ENCODE peak calls at places on chromosome 10, in six cellular contexts. J is breast epithelium, O is mesothelial cell of epicardium, I is progenitor cell of endocrine pancreas, B is HCT116, Y is brain microvascular endothelial cell. F is an unnamed sample.

GRCh38 chr10:43737003-43737402 is 88.3 kb upstream of the ZNF32 start:
- DNase-seq in J (no peak), O (no peak), I (no peak), B (no peak), Y (no peak), F (no peak)

GRCh38 chr10:122347162-122347561 is 27.3 kb upstream of the PLEKHA1 start:
- DNase-seq in J (no peak), O (no peak), I (no peak), B (no peak), Y (no peak), F (no peak)

GRCh38 chr10:97428572-97428981 is 2.6 kb downstream of the PGAM1 start:
- DNase-seq in J (no peak), O (no peak), I (no peak), B (no peak), Y (peak; percentile 12), F (no peak)

GRCh38 chr10:130960531-130960930 is 351.0 kb downstream of the TCERG1L start:
- DNase-seq in J (no peak), O (no peak), I (no peak), B (no peak), Y (no peak), F (no peak)

GRCh38 chr10:82914655-82915136 is 1039.7 kb downstream of the NRG3 start:
- DNase-seq in J (no peak), O (no peak), I (no peak), B (no peak), Y (no peak), F (no peak)

GRCh38 chr10:14757996-14758395 is 16.7 kb downstream of the FAM107B start:
- DNase-seq in J (no peak), O (no peak), I (no peak), B (no peak), Y (no peak), F (no peak)

GRCh38 chr10:63614371-63614891 is 93.2 kb downstream of the REEP3 start:
- DNase-seq in J (no peak), O (no peak), I (no peak), B (no peak), Y (no peak), F (no peak)

GRCh38 chr10:43585981-43586738 is 11.7 kb upstream of the ZNF239 start:
- DNase-seq in J (no peak), O (no peak), I (no peak), B (no peak), Y (no peak), F (no peak)

GRCh38 chr10:91635401-91636400 is 2.8 kb upstream of the PPP1R3C start:
- DNase-seq in J (no peak), O (peak; percentile 53), I (peak; percentile 30), B (peak; percentile 69), Y (peak; percentile 79), F (no peak)

GRCh38 chr10:110802551-110803238 is 69.0 kb upstream of the PDCD4 start:
- DNase-seq in J (peak; percentile 72), O (no peak), I (no peak), B (no peak), Y (peak; percentile 81), F (no peak)

GRCh38 chr10:116796910-116797513 is 52.3 kb upstream of the ENO4 start:
- DNase-seq in J (peak; percentile 73), O (peak; percentile 90), I (peak; percentile 72), B (peak; percentile 65), Y (peak; percentile 52), F (peak; percentile 30)

GRCh38 chr10:133358162-133358919 is 522 bp upstream of the FUOM start:
- DNase-seq in J (no peak), O (no peak), I (no peak), B (no peak), Y (no peak), F (no peak)

GRCh38 chr10:108014902-108015177 is 850.3 kb upstream of the SORCS1 start:
- DNase-seq in J (no peak), O (no peak), I (no peak), B (no peak), Y (no peak), F (no peak)

GRCh38 chr10:37760817-37761216 is 96.6 kb downstream of the ZNF248 start:
- DNase-seq in J (no peak), O (no peak), I (no peak), B (no peak), Y (no peak), F (no peak)

GRCh38 chr10:60604356-60604755 is 173.9 kb upstream of the CDK1 start:
- DNase-seq in J (no peak), O (no peak), I (no peak), B (no peak), Y (peak; percentile 7), F (no peak)

GRCh38 chr10:116708386-116708785 is 34.0 kb downstream of the HSPA12A start:
- DNase-seq in J (no peak), O (no peak), I (no peak), B (no peak), Y (peak; percentile 53), F (no peak)

GRCh38 chr10:117365612-117366011 is 9.6 kb downstream of the PDZD8 start:
- DNase-seq in J (no peak), O (no peak), I (no peak), B (peak; percentile 62), Y (no peak), F (no peak)

GRCh38 chr10:95513941-95514392 is 47.2 kb downstream of the SORBS1 start:
- DNase-seq in J (no peak), O (no peak), I (no peak), B (no peak), Y (no peak), F (no peak)

GRCh38 chr10:103576862-103577261 is 83.4 kb downstream of the NEURL1 start:
- DNase-seq in J (no peak), O (no peak), I (no peak), B (no peak), Y (no peak), F (no peak)

GRCh38 chr10:75170215-75170614 is 40.4 kb upstream of the VDAC2 start:
- DNase-seq in J (no peak), O (no peak), I (no peak), B (no peak), Y (no peak), F (no peak)

DNA sequence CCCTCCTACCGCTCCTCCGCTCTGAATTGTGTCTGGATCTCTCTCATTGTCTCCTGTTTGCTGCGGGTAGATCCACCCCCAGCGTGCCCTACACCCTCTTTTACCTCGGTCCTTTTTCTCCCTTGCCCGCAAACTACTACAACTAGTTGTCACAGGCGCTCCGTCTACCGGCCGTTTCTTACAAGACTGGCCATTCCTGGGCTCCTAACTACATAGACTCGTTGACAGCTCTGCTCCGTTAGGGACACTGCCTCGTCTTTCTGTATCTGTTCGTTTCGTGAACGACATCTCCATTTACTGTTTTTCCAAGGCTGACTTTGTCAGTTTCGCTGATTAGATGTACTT is 793 bp downstream of the TAF3 start:
- DNase-seq in J (no peak), O (peak; percentile 42), I (no peak), B (no peak), Y (peak; percentile 49), F (no peak)
- TF ChIP-seq CTCF in J (peak; percentile 10), O (no peak), I (peak; percentile 35), B (peak; percentile 18), Y (peak; percentile 66), F (peak; percentile 15)

DNA sequence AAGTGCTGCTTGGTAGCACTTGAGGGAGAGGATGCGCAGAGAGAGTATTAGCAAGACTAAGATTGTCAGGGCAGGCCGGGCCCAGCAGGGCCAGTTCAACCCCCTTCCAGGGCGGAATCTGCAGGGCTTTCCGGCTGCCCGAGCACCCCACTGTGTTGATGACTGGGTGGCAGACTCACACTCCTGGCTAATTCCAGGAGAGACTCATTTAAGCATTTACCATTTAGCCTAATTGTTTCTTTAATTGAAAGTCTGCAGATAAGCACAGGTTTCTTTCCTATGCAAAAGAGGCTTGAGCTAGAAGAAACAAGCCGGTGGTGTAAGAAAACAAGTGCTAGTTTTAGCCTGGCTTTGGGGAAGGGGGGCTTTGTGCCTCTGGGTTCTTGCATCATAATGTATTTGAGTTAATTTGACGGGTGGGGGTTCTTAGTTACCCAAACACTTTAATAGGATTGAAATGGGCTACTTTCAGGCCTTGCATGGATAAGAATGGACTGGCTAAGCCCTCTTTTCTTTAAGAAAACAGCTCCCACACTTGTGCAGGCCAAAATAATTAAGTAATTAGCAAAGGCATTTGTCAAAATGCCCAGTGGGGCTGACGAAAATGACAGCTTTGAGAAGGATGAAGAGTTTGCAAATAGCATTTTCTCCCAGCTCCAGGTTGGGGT is 201.3 kb downstream of the MYOF start:
- DNase-seq in J (no peak), O (no peak), I (no peak), B (no peak), Y (no peak), F (no peak)
- TF ChIP-seq CTCF in J (no peak), O (no peak), I (no peak), B (no peak), Y (no peak), F (no peak)

GRCh38 chr10:3729397-3729796 is 55.6 kb downstream of the KLF6 start:
- DNase-seq in J (no peak), O (no peak), I (no peak), B (no peak), Y (no peak), F (no peak)

GRCh38 chr10:3723706-3724225 is 61.2 kb downstream of the KLF6 start:
- DNase-seq in J (no peak), O (no peak), I (no peak), B (no peak), Y (no peak), F (no peak)

GRCh38 chr10:3727268-3727667 is 57.7 kb downstream of the KLF6 start:
- DNase-seq in J (no peak), O (no peak), I (no peak), B (no peak), Y (no peak), F (no peak)

GRCh38 chr10:3734111-3734510 is 50.9 kb downstream of the KLF6 start:
- DNase-seq in J (no peak), O (no peak), I (no peak), B (no peak), Y (no peak), F (no peak)

DNA sequence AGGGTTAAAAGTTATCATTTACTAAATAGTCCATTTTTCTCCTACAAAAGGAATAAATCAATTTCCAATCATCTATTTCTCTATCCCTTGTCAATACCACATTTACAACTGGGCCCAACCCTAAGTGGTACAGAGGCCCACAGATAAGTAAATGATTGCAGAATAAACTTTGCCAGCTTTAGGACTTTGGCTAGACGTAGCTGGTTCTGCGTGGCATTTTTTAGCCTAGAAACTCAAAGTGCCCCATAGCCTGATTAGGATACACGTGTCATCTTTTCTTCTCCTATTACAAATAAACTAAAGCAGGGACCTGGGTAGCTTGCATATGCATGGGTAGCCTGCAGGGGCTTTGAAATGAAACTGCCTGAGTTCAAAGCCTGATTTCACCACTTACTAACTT is 56.4 kb downstream of the KLF6 start:
- DNase-seq in J (no peak), O (no peak), I (no peak), B (no peak), Y (no peak), F (no peak)
- TF ChIP-seq CTCF in J (no peak), O (no peak), I (no peak), B (no peak), Y (no peak), F (no peak)

GRCh38 chr10:24722131-24722675 is 1.5 kb downstream of the ARHGAP21 start:
- DNase-seq in J (no peak), O (no peak), I (no peak), B (no peak), Y (no peak), F (no peak)

GRCh38 chr10:24723788-24724380 is at the start of gene ARHGAP21:
- DNase-seq in J (peak; percentile 64), O (peak; percentile 73), I (peak; percentile 35), B (no peak), Y (peak; percentile 65), F (peak; percentile 32)

GRCh38 chr10:24723386-24723787 is 300 bp downstream of the ARHGAP21 start:
- DNase-seq in J (no peak), O (peak; percentile 63), I (peak; percentile 47), B (no peak), Y (no peak), F (peak; percentile 24)

GRCh38 chr10:24721254-24722106 is 2.2 kb downstream of the ARHGAP21 start:
- DNase-seq in J (peak; percentile 54), O (peak; percentile 48), I (peak; percentile 30), B (no peak), Y (no peak), F (no peak)

GRCh38 chr10:24722676-24723385 is 856 bp downstream of the ARHGAP21 start:
- DNase-seq in J (no peak), O (peak; percentile 68), I (peak; percentile 40), B (no peak), Y (peak; percentile 20), F (peak; percentile 37)
- TF ChIP-seq CTCF in J (no peak), O (no peak), I (peak; percentile 17), B (no peak), Y (peak; percentile 14), F (no peak)

F was measured in natural killer cell.